ENCODE peak calls at places on chromosomes 2 and 18, in four cellular contexts. One of them, this sample, is unnamed.

GRCh38 chr2:119333833-119334232 is 32.8 kb downstream of the C2orf76 start:
- DNase-seq in endothelial cell of umbilical vein: no peak
- DNase-seq in sigmoid colon: no peak
- DNase-seq in IMR-90: no peak
- DNase-seq in this sample: no peak

GRCh38 chr2:197997083-197997541 is 192.7 kb downstream of the PLCL1 start:
- DNase-seq in sigmoid colon: no peak
- DNase-seq in endothelial cell of umbilical vein: no peak
- DNase-seq in IMR-90: no peak
- DNase-seq in this sample: no peak

GRCh38 chr18:37481491-37481890 is 84.1 kb downstream of the CELF4 start:
- DNase-seq in endothelial cell of umbilical vein: no peak
- DNase-seq in IMR-90: no peak
- DNase-seq in sigmoid colon: no peak
- DNase-seq in this sample: no peak

GRCh38 chr18:31104444-31104843 is 2.2 kb upstream of the DSC2 start:
- DNase-seq in sigmoid colon: no peak
- DNase-seq in IMR-90: no peak
- DNase-seq in endothelial cell of umbilical vein: no peak
- DNase-seq in this sample: no peak

GRCh38 chr2:86789687-86790133 is 1.0 kb downstream of the CD8A start:
- DNase-seq in endothelial cell of umbilical vein: no peak
- DNase-seq in sigmoid colon: no peak
- DNase-seq in IMR-90: no peak
- DNase-seq in this sample: no peak

GRCh38 chr2:199160677-199161465 is 296.9 kb downstream of the SATB2 start:
- DNase-seq in sigmoid colon: no peak
- DNase-seq in endothelial cell of umbilical vein: peak; percentile 35
- DNase-seq in IMR-90: peak; percentile 89
- DNase-seq in this sample: no peak

GRCh38 chr18:55206941-55207340 is 247.7 kb upstream of the CCDC68 start:
- DNase-seq in sigmoid colon: no peak
- DNase-seq in IMR-90: peak; percentile 28
- DNase-seq in endothelial cell of umbilical vein: no peak
- DNase-seq in this sample: no peak

GRCh38 chr18:12121175-12122095 is 27.8 kb downstream of the ANKRD62 start:
- DNase-seq in sigmoid colon: no peak
- DNase-seq in IMR-90: peak; percentile 1
- DNase-seq in endothelial cell of umbilical vein: peak; percentile 23
- DNase-seq in this sample: no peak

GRCh38 chr2:206084870-206085741 is 868 bp downstream of the INO80D start:
- DNase-seq in sigmoid colon: peak; percentile 70
- DNase-seq in endothelial cell of umbilical vein: peak; percentile 23
- DNase-seq in IMR-90: no peak
- DNase-seq in this sample: peak; percentile 64

GRCh38 chr2:1584051-1584531 is 160.2 kb downstream of the PXDN start:
- DNase-seq in endothelial cell of umbilical vein: no peak
- DNase-seq in IMR-90: no peak
- DNase-seq in sigmoid colon: no peak
- DNase-seq in this sample: no peak

GRCh38 chr2:128732976-128733431 is 414.3 kb upstream of the HS6ST1 start:
- DNase-seq in IMR-90: peak; percentile 82
- DNase-seq in endothelial cell of umbilical vein: no peak
- DNase-seq in sigmoid colon: no peak
- DNase-seq in this sample: no peak

GRCh38 chr2:216114476-216115223 is 5.5 kb downstream of the XRCC5 start:
- DNase-seq in endothelial cell of umbilical vein: peak; percentile 100
- DNase-seq in IMR-90: peak; percentile 99
- DNase-seq in sigmoid colon: peak; percentile 99
- DNase-seq in this sample: peak; percentile 97
- TF ChIP-seq POLR2A in endothelial cell of umbilical vein: peak; percentile 86
- TF ChIP-seq POLR2A in IMR-90: peak; percentile 57
- TF ChIP-seq POLR2A in sigmoid colon: no peak
- TF ChIP-seq POLR2A in this sample: peak; percentile 28

GRCh38 chr2:20403693-20404381 is 43.0 kb upstream of the RHOB start:
- DNase-seq in endothelial cell of umbilical vein: no peak
- DNase-seq in IMR-90: no peak
- DNase-seq in sigmoid colon: peak; percentile 65
- DNase-seq in this sample: no peak
- H3K27ac ChIP-seq in endothelial cell of umbilical vein: no peak overlapping the region
- H3K27ac ChIP-seq in IMR-90: no peak overlapping the region
- H3K27ac ChIP-seq in sigmoid colon: peak overlapping the region; percentile 73
- H3K27ac ChIP-seq in this sample: no peak overlapping the region

GRCh38 chr2:85578243-85579180 is 1.1 kb downstream of the VAMP8 start:
- DNase-seq in endothelial cell of umbilical vein: no peak
- DNase-seq in IMR-90: no peak
- DNase-seq in sigmoid colon: peak; percentile 80
- DNase-seq in this sample: peak; percentile 57
- H3K4me1 ChIP-seq in endothelial cell of umbilical vein: peaks cover 22% of the 10 kb centered on the region
- H3K4me1 ChIP-seq in IMR-90: peaks cover 17% of the 10 kb centered on the region
- H3K4me1 ChIP-seq in sigmoid colon: peaks cover 6% of the 10 kb centered on the region
- H3K4me1 ChIP-seq in this sample: no peaks in the 10 kb centered on the region

DNA sequence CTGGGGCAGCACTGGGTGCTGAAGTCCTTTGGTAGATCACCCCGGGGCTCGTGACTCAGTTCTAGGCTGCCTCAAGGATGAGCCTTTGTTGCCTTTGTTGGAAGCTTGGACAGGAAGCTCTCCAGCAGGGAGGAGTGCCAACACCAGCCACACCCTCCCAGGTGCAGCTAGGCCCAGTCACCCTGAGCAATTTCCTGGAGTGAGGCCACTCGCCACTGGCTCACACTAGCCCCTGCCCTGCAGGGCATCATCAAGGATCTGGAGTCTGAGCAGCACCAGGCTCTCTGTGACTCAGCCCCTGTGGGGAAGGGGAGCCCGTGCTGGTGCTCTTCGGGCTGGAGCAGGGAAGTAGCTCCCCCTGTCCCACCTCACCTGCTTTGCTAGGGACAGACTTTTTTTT is 6.7 kb upstream of the SDC1 start:
- DNase-seq in IMR-90: peak; percentile 76
- DNase-seq in sigmoid colon: no peak
- DNase-seq in endothelial cell of umbilical vein: peak; percentile 22
- DNase-seq in this sample: peak; percentile 51
- TF ChIP-seq POLR2A in IMR-90: no peak
- TF ChIP-seq POLR2A in sigmoid colon: no peak
- TF ChIP-seq POLR2A in endothelial cell of umbilical vein: no peak
- TF ChIP-seq POLR2A in this sample: no peak

GRCh38 chr18:77343846-77344527 is 94.3 kb downstream of the GALR1 start:
- DNase-seq in endothelial cell of umbilical vein: no peak
- DNase-seq in sigmoid colon: no peak
- DNase-seq in IMR-90: no peak
- DNase-seq in this sample: no peak
- H3K27ac ChIP-seq in endothelial cell of umbilical vein: no peak overlapping the region
- H3K27ac ChIP-seq in sigmoid colon: no peak overlapping the region
- H3K27ac ChIP-seq in IMR-90: no peak overlapping the region
- H3K27ac ChIP-seq in this sample: no peak overlapping the region

GRCh38 chr18:77086034-77086433 is 46.5 kb downstream of the MBP start:
- DNase-seq in sigmoid colon: no peak
- DNase-seq in endothelial cell of umbilical vein: peak; percentile 42
- DNase-seq in IMR-90: peak; percentile 81
- DNase-seq in this sample: no peak
- H3K4me1 ChIP-seq in sigmoid colon: peaks cover 34% of the 10 kb centered on the region
- H3K4me1 ChIP-seq in endothelial cell of umbilical vein: peaks cover 13% of the 10 kb centered on the region
- H3K4me1 ChIP-seq in IMR-90: peaks cover 10% of the 10 kb centered on the region
- H3K4me1 ChIP-seq in this sample: peaks cover 27% of the 10 kb centered on the region

This sample was measured in right lobe of liver.